ENCODE peak calls at places on chromosomes 7 and 10, in six cellular contexts. B is T follicular helper cell, E is RPMI7951, S is astrocyte of the spinal cord, Q is NCI-H1092 treated with DMSO at 0.1 percent for 48 hours, X is kidney tubule cell. Y is an unnamed sample.

GRCh38 chr10:106615081-106615480 is 549.4 kb downstream of the SORCS1 start:
- DNase-seq in B (no peak), E (no peak), S (peak; percentile 31), Q (no peak), X (peak; percentile 64), Y (peak; percentile 76)

GRCh38 chr10:133335238-133336122 is 1.2 kb downstream of the CALY start:
- DNase-seq in E (peak; percentile 44), X (peak; percentile 26), B (peak; percentile 88), S (peak; percentile 55), Q (no peak), Y (no peak)

GRCh38 chr10:62414359-62414758 is 40.2 kb downstream of the ZNF365 start:
- DNase-seq in B (no peak), S (no peak), X (no peak), Q (no peak), E (no peak), Y (no peak)

GRCh38 chr7:51321961-51322515 is 5.4 kb upstream of the COBL start:
- DNase-seq in E (no peak), Q (no peak), X (no peak), S (no peak), B (no peak), Y (no peak)

GRCh38 chr7:22452142-22452763 is 47.7 kb downstream of the STEAP1B start:
- DNase-seq in Q (no peak), E (no peak), X (peak; percentile 28), S (peak; percentile 32), B (no peak), Y (no peak)

GRCh38 chr7:139884441-139884840 is 55.4 kb downstream of the TBXAS1 start:
- DNase-seq in S (no peak), X (no peak), E (no peak), B (no peak), Q (no peak), Y (no peak)

GRCh38 chr7:138607216-138608126 is 93.7 kb downstream of the SVOPL start:
- DNase-seq in E (no peak), X (no peak), S (no peak), B (no peak), Q (no peak), Y (no peak)

GRCh38 chr10:123804716-123805115 is 86.9 kb downstream of the CPXM2 start:
- DNase-seq in E (no peak), S (no peak), X (no peak), B (no peak), Q (no peak), Y (no peak)

GRCh38 chr7:151801782-151802468 is 75.0 kb downstream of the PRKAG2 start:
- DNase-seq in B (no peak), X (no peak), Q (no peak), S (no peak), E (no peak), Y (no peak)

GRCh38 chr7:135653285-135654080 is 8.8 kb upstream of the STMP1 start:
- DNase-seq in S (no peak), B (no peak), Q (peak; percentile 62), X (peak; percentile 51), E (no peak), Y (no peak)

GRCh38 chr7:818031-818699 is 14.1 kb upstream of the SUN1 start:
- DNase-seq in S (peak; percentile 74), E (peak; percentile 87), B (no peak), Q (no peak), X (peak; percentile 70), Y (peak; percentile 61)

GRCh38 chr10:35063837-35064454 is 26.2 kb downstream of the CUL2 start:
- DNase-seq in Q (no peak), S (no peak), B (no peak), E (no peak), X (peak; percentile 47), Y (no peak)

GRCh38 chr10:106515206-106515790 is 649.2 kb downstream of the SORCS1 start:
- DNase-seq in B (no peak), X (peak; percentile 40), E (no peak), S (peak; percentile 16), Q (no peak), Y (no peak)

GRCh38 chr10:121880842-121881423 is 46.9 kb downstream of the ATE1 start:
- DNase-seq in E (no peak), Q (no peak), X (no peak), S (no peak), B (no peak), Y (no peak)

GRCh38 chr10:120005408-120006280 is 113.1 kb downstream of the SEC23IP start:
- DNase-seq in E (no peak), S (no peak), B (no peak), X (no peak), Q (no peak), Y (peak; percentile 16)

GRCh38 chr7:26305048-26305868 is 13.6 kb downstream of the SNX10 start:
- DNase-seq in B (no peak), X (peak; percentile 13), S (no peak), Q (no peak), E (no peak), Y (no peak)

GRCh38 chr10:14185501-14186045 is 145.2 kb downstream of the FRMD4A start:
- DNase-seq in E (peak; percentile 100), X (peak; percentile 94), B (peak; percentile 34), Q (no peak), S (peak; percentile 93), Y (peak; percentile 99)

GRCh38 chr7:2477447-2478386 is 1.5 kb upstream of the GRIFIN start:
- DNase-seq in B (peak; percentile 26), X (peak; percentile 75), S (peak; percentile 50), E (peak; percentile 76), Q (peak; percentile 43), Y (peak; percentile 71)

GRCh38 chr7:27697861-27698430 is 35.3 kb upstream of the HIBADH start:
- DNase-seq in Q (no peak), E (peak; percentile 62), B (no peak), X (peak; percentile 79), S (no peak), Y (peak; percentile 18)

GRCh38 chr10:19816420-19817250 is at the start of gene PLXDC2:
- DNase-seq in B (no peak), Q (no peak), E (peak; percentile 15), S (peak; percentile 70), X (peak; percentile 71), Y (peak; percentile 35)

GRCh38 chr10:87634311-87634710 is 25.4 kb upstream of the PAPSS2 start:
- DNase-seq in S (no peak), Q (no peak), B (no peak), E (no peak), X (peak; percentile 49), Y (no peak)

GRCh38 chr10:21095494-21096055 is 198.5 kb upstream of the NEBL start:
- DNase-seq in B (no peak), S (no peak), E (no peak), X (no peak), Q (no peak), Y (no peak)

GRCh38 chr10:6044651-6045599 is 17.2 kb downstream of the IL2RA start:
- DNase-seq in X (no peak), B (no peak), Q (no peak), S (no peak), E (no peak), Y (no peak)

GRCh38 chr10:113865896-113866295 is 11.4 kb downstream of the NHLRC2 start:
- DNase-seq in B (no peak), E (no peak), S (no peak), Q (no peak), X (no peak), Y (no peak)

GRCh38 chr7:77799078-77799964 is 748 bp downstream of the PHTF2 start:
- DNase-seq in S (peak; percentile 29), E (peak; percentile 39), Q (peak; percentile 67), B (peak; percentile 3), X (peak; percentile 38), Y (peak; percentile 45)

GRCh38 chr10:46787321-46787615 is 124.0 kb upstream of the PTPN20 start:
- DNase-seq in X (peak; percentile 72), E (peak; percentile 61), B (no peak), S (peak; percentile 46), Q (peak; percentile 5), Y (peak; percentile 35)

GRCh38 chr7:945556-946255 is 8.8 kb downstream of the ADAP1 start:
- DNase-seq in B (no peak), S (no peak), Q (no peak), E (no peak), X (peak; percentile 96), Y (no peak)

GRCh38 chr10:128062837-128063563 is 63.2 kb downstream of the MKI67 start:
- DNase-seq in B (no peak), E (peak; percentile 37), S (no peak), X (no peak), Q (no peak), Y (no peak)

GRCh38 chr7:100003711-100004661 is 11.4 kb upstream of the ZKSCAN1 start:
- DNase-seq in E (no peak), X (no peak), Q (peak; percentile 98), S (no peak), B (no peak), Y (no peak)

GRCh38 chr7:2824678-2825461 is 19.2 kb downstream of the GNA12 start:
- DNase-seq in S (no peak), E (no peak), X (peak; percentile 34), Q (no peak), B (no peak), Y (peak; percentile 56)

GRCh38 chr10:91887075-91887899 is 22.0 kb downstream of the FGFBP3 start:
- DNase-seq in Q (no peak), X (peak; percentile 12), S (peak; percentile 51), E (peak; percentile 23), B (no peak), Y (no peak)

GRCh38 chr7:75617634-75618234 is 121.0 kb downstream of the HIP1 start:
- DNase-seq in E (peak; percentile 84), Q (no peak), S (no peak), B (no peak), X (no peak), Y (peak; percentile 77)

GRCh38 chr10:97667462-97667861 is 19.6 kb downstream of the AVPI1 start:
- DNase-seq in S (no peak), X (no peak), Q (no peak), E (no peak), B (no peak), Y (no peak)

GRCh38 chr10:64039208-64039607 is 518.0 kb downstream of the REEP3 start:
- DNase-seq in B (no peak), E (no peak), X (peak; percentile 19), Q (no peak), S (no peak), Y (no peak)

GRCh38 chr7:148163246-148163645 is 427.3 kb upstream of the C7orf33 start:
- DNase-seq in B (no peak), E (no peak), Q (no peak), X (no peak), S (no peak), Y (no peak)

GRCh38 chr10:77513783-77514331 is 123.8 kb downstream of the KCNMA1 start:
- DNase-seq in X (peak; percentile 98), Q (no peak), B (no peak), S (peak; percentile 89), E (peak; percentile 94), Y (peak; percentile 97)

GRCh38 chr7:115359919-115360318 is 438.0 kb downstream of the MDFIC start:
- DNase-seq in B (no peak), X (no peak), S (no peak), E (no peak), Q (no peak), Y (no peak)

GRCh38 chr7:48298779-48299178 is 127.5 kb downstream of the ABCA13 start:
- DNase-seq in Q (no peak), E (peak; percentile 87), S (peak; percentile 56), B (no peak), X (peak; percentile 84), Y (peak; percentile 91)

GRCh38 chr7:64504581-64505120 is 58.2 kb downstream of the ZNF680 start:
- DNase-seq in E (no peak), B (no peak), X (no peak), Q (no peak), S (no peak), Y (no peak)

Y was measured in A172.